ENCODE peak calls at places on chromosomes 7 and 10, in seven cellular contexts. B is SK-N-SH, W is HepG2, I is H1, G is Panc1, E is GM12878, M is K562. A is an unnamed sample.

GRCh38 chr10:15898046-15898445 is 37.7 kb upstream of the MINDY3 start:
- DNase-seq in W (no peak), M (no peak), G (no peak), E (no peak), B (peak; percentile 12), I (no peak), A (no peak)

GRCh38 chr7:148503900-148504487 is 86.6 kb upstream of the C7orf33 start:
- DNase-seq in G (peak; percentile 18), I (no peak), M (peak; percentile 53), W (no peak), B (peak; percentile 48), E (no peak), A (peak; percentile 24)

GRCh38 chr10:110273474-110273873 is 31.2 kb downstream of the SMNDC1 start:
- DNase-seq in B (no peak), W (peak; percentile 39), E (peak; percentile 28), G (no peak), M (no peak), I (no peak), A (no peak)

GRCh38 chr7:147775564-147775963 is 815.0 kb upstream of the C7orf33 start:
- DNase-seq in I (no peak), E (no peak), B (peak; percentile 40), M (no peak), W (no peak), G (no peak), A (no peak)

GRCh38 chr10:71127019-71127534 is 85.3 kb upstream of the UNC5B start:
- DNase-seq in M (no peak), E (no peak), I (peak; percentile 40), B (no peak), G (no peak), W (no peak), A (no peak)

GRCh38 chr7:100396421-100396982 is 23.2 kb downstream of the PILRA start:
- DNase-seq in M (no peak), B (no peak), G (no peak), I (no peak), W (no peak), E (peak; percentile 93), A (no peak)

GRCh38 chr10:49182776-49183175 is 5.4 kb downstream of the TMEM273 start:
- DNase-seq in E (no peak), M (peak; percentile 59), G (no peak), B (no peak), W (no peak), I (no peak), A (no peak)

GRCh38 chr7:77691892-77692491 is 4.3 kb upstream of the RSBN1L start:
- DNase-seq in W (peak; percentile 63), E (no peak), I (no peak), M (peak; percentile 26), B (no peak), G (no peak), A (no peak)

GRCh38 chr10:92695679-92696605 is 6.2 kb downstream of the HHEX start:
- DNase-seq in I (peak; percentile 73), W (no peak), G (no peak), M (peak; percentile 61), E (no peak), B (peak; percentile 54), A (no peak)

GRCh38 chr10:25805986-25806385 is 128.0 kb upstream of the MYO3A start:
- DNase-seq in M (no peak), I (no peak), E (no peak), G (no peak), B (no peak), W (no peak), A (no peak)

GRCh38 chr10:84935772-84936171 is 607.4 kb downstream of the CCSER2 start:
- DNase-seq in B (no peak), W (no peak), I (no peak), G (no peak), E (no peak), M (no peak), A (no peak)

GRCh38 chr7:50851451-50851850 is 68.8 kb upstream of the GRB10 start:
- DNase-seq in M (no peak), I (no peak), W (no peak), G (no peak), B (no peak), E (no peak), A (no peak)

GRCh38 chr10:103445767-103446567 is 6.2 kb downstream of the CALHM2 start:
- DNase-seq in W (no peak), I (no peak), G (no peak), E (no peak), M (no peak), B (no peak), A (no peak)

GRCh38 chr10:132329565-132330485 is 2.2 kb upstream of the LRRC27 start:
- DNase-seq in G (no peak), M (peak; percentile 74), W (no peak), I (no peak), E (no peak), B (no peak), A (no peak)

GRCh38 chr7:119974972-119975371 is 298.0 kb upstream of the KCND2 start:
- DNase-seq in M (no peak), I (no peak), G (no peak), E (no peak), W (no peak), B (no peak), A (no peak)

GRCh38 chr10:17673517-17674051 is 29.6 kb downstream of the STAM start:
- DNase-seq in M (peak; percentile 72), E (no peak), B (no peak), I (no peak), G (peak; percentile 77), W (peak; percentile 91), A (peak; percentile 73)

GRCh38 chr7:805261-805660 is 27.0 kb upstream of the SUN1 start:
- DNase-seq in E (no peak), G (no peak), B (no peak), M (no peak), W (no peak), I (no peak), A (no peak)

GRCh38 chr7:24384362-24385030 is 100.5 kb downstream of the NPY start:
- DNase-seq in M (no peak), B (no peak), E (no peak), G (no peak), I (no peak), W (no peak), A (no peak)

GRCh38 chr10:132306951-132307751 is 599 bp downstream of the STK32C start:
- DNase-seq in W (peak; percentile 57), E (no peak), M (no peak), G (no peak), I (no peak), B (peak; percentile 83), A (no peak)

GRCh38 chr7:45872116-45873034 is 507 bp downstream of the CCDC201 start:
- DNase-seq in G (no peak), M (peak; percentile 30), E (no peak), W (peak; percentile 57), B (no peak), I (peak; percentile 69), A (no peak)

GRCh38 chr7:44867073-44867990 is 18.0 kb downstream of the PURB start:
- DNase-seq in E (no peak), W (peak; percentile 32), I (no peak), B (no peak), M (peak; percentile 70), G (peak; percentile 75), A (peak; percentile 19)

GRCh38 chr10:115826391-115826790 is 446.6 kb downstream of the GFRA1 start:
- DNase-seq in G (no peak), M (no peak), W (no peak), I (no peak), E (no peak), B (no peak), A (no peak)

DNA sequence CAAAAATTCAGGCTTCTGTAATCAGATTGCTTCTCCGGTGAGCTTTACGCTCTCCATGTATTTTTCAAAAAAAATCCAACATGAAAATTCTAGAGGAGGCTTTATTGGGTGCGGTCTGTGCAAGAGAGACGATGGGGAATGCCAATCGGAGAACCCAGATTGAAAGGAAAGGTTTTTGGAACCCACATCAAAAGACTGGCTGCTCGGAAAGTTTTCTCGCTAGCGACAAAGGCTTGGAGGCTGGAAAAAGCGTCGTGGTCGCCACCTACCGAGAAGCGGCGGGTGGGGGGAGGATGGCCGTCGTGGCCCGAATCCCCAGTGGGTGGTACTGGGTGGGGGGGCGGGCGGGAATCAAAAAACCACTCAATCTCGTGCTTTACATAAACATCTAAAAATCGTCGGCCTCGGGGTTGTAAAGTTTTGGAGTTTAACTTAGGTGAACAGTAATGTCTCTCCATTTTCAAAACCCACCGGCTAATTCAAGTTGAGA is 1.1 kb upstream of the GTF2I start:
- DNase-seq in W (peak; percentile 51), G (no peak), I (no peak), M (peak; percentile 82), B (peak; percentile 84), E (no peak), A (no peak)
- TF ChIP-seq CTCF in W (peak; percentile 65), G (no peak), I (no peak), M (peak; percentile 34), B (no peak), E (no peak), A (no peak)

DNA sequence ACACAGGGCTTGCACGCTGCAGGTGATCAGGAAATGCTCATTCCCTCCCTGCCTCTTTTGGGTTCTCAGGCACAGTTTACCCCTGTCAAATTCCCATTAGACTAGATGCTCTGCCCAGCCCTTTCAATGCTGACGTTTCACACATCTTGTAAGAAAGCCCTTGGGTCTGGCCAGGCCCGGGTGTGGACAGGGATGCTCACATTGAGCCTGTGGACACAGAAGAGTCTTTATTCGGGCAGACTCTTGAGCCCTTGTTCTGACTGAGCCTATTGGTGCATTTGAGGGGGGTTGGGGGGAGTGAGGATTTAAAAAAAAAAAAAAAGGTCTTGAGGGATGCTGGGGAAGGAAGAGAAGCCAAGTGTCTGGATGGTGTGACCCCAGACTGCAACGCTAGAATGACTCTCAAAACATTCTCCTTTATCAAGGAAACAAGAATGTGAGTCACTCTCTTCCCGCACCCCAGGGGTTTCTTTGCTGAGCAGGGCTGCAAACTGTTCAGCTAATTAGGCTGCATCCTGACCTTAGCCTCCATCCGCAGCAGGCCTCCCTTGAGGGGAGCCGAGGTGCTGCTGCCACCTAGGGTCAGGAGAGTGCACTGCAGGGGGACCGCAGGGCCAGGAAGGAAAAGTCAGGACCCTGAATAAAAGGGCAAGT is 53.6 kb upstream of the TMEM72 start:
- DNase-seq in M (peak; percentile 68), E (no peak), G (no peak), B (peak; percentile 85), I (peak; percentile 97), W (peak; percentile 18), A (no peak)
- TF ChIP-seq SIN3A in M (no peak), E (no peak), G (no peak), B (no peak), I (no peak), W (no peak), A (no peak)

GRCh38 chr7:17971392-17971791 is 31.1 kb upstream of the SNX13 start:
- DNase-seq in E (no peak), B (no peak), M (no peak), W (no peak), I (no peak), G (no peak), A (no peak)
- TF ChIP-seq CTCF in E (no peak), B (peak; percentile 63), M (no peak), W (no peak), I (no peak), G (peak; percentile 50), A (no peak)

DNA sequence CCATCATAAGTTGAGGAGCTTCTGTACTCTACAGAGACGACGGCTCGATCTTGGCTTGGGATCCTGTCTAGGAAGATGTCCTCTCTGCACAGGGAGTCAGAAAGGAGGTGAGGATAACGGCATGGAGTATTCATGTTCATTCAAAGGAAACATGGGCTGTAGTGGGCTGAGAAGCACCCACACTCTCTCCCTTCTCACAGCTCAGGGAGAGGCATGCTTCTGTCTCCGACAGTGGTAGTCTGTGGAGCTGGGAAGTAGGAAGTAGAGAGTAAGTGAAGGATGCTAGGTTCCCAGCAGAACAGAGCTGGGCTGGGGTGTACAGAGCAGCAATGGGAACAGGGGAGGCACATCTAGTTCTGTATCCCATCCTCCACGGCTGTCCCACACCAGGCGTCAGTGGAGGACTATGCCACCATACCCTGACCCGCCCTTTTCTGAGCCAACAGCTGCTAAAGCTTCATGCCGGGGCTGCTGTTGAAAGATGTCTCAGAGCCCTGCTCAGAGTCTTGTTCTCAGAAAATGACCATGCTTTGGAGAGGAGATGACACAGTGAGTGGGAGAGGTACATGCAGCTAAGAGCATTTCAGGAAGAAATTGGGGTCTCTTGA is 138.4 kb downstream of the CHN2 start:
- DNase-seq in B (no peak), G (no peak), W (no peak), E (no peak), M (no peak), I (no peak), A (no peak)
- TF ChIP-seq SIN3A in B (no peak), G (no peak), W (no peak), E (no peak), M (no peak), I (no peak), A (no peak)

A was measured in HCT116.